ENCODE peak calls at places on chromosomes 11 and 22, in six cellular contexts. J is T-helper 9 cell, A is HL-60, K is fibroblast of pulmonary artery, X is HFFc6, G is left colon. P is an unnamed sample.
A peak's percentile ranks its signal among the peaks of the same experiment; 100 is the strongest.

GRCh38 chr22:35904332-35904692 is 124.3 kb downstream of the RBFOX2 start:
- DNase-seq in J (no peak), A (no peak), K (no peak), X (no peak), G (no peak), P (no peak)

GRCh38 chr11:109197656-109198055 is 224.3 kb upstream of the C11orf87 start:
- DNase-seq in J (no peak), A (peak; percentile 45), K (peak; percentile 32), X (peak; percentile 25), G (no peak), P (peak; percentile 42)

GRCh38 chr22:23683545-23683944 is 7.3 kb upstream of the RGL4 start:
- DNase-seq in J (no peak), A (no peak), K (no peak), X (no peak), G (no peak), P (no peak)

GRCh38 chr11:1959786-1960185 is 12.7 kb downstream of the MRPL23 start:
- DNase-seq in J (no peak), A (no peak), K (no peak), X (no peak), G (no peak), P (no peak)

GRCh38 chr22:49959782-49960158 is 802 bp upstream of the PIM3 start:
- DNase-seq in J (no peak), A (no peak), K (no peak), X (peak; percentile 36), G (peak; percentile 75), P (peak; percentile 38)

GRCh38 chr11:67271548-67272284 is 5.4 kb downstream of the GRK2 start:
- DNase-seq in J (peak; percentile 45), A (peak; percentile 93), K (no peak), X (no peak), G (peak; percentile 30), P (no peak)

GRCh38 chr11:117663826-117664225 is 133.2 kb downstream of the DSCAML1 start:
- DNase-seq in J (no peak), A (no peak), K (no peak), X (no peak), G (no peak), P (no peak)

GRCh38 chr22:35542157-35542971 is 1.7 kb downstream of the RASD2 start:
- DNase-seq in J (no peak), A (no peak), K (no peak), X (no peak), G (no peak), P (no peak)

GRCh38 chr11:62645934-62646824 is at the start of gene GANAB:
- DNase-seq in J (peak; percentile 98), A (peak; percentile 100), K (peak; percentile 97), X (peak; percentile 98), G (peak; percentile 99), P (peak; percentile 99)

GRCh38 chr22:50730013-50730891 is 7.8 kb upstream of the ACR start:
- DNase-seq in J (no peak), A (no peak), K (no peak), X (no peak), G (peak; percentile 12), P (no peak)

GRCh38 chr11:66639066-66639813 is 737 bp downstream of the RBM4 start:
- DNase-seq in J (no peak), A (peak; percentile 14), K (peak; percentile 59), X (peak; percentile 51), G (no peak), P (peak; percentile 40)

GRCh38 chr11:99814738-99815137 is 794.0 kb downstream of the CNTN5 start:
- DNase-seq in J (no peak), A (no peak), K (no peak), X (no peak), G (no peak), P (no peak)

GRCh38 chr11:131999084-131999483 is 628.7 kb downstream of the NTM start:
- DNase-seq in J (no peak), A (no peak), K (peak; percentile 55), X (peak; percentile 3), G (no peak), P (no peak)

GRCh38 chr11:19951558-19952083 is 208.7 kb downstream of the DBX1 start:
- DNase-seq in J (no peak), A (no peak), K (peak; percentile 78), X (peak; percentile 56), G (no peak), P (peak; percentile 65)

GRCh38 chr11:1131033-1131911 is 26.5 kb upstream of the MUC5AC start:
- DNase-seq in J (no peak), A (no peak), K (no peak), X (no peak), G (peak; percentile 12), P (no peak)

GRCh38 chr11:33869511-33870422 is 22.1 kb downstream of the LMO2 start:
- DNase-seq in J (no peak), A (peak; percentile 62), K (peak; percentile 53), X (no peak), G (no peak), P (peak; percentile 30)

GRCh38 chr11:12244156-12244555 is 133.2 kb upstream of the PARVA start:
- DNase-seq in J (no peak), A (no peak), K (no peak), X (no peak), G (no peak), P (no peak)

GRCh38 chr22:39641660-39642059 is 71.1 kb downstream of the CACNA1I start:
- DNase-seq in J (no peak), A (no peak), K (no peak), X (no peak), G (no peak), P (no peak)

GRCh38 chr11:126523441-126523840 is 168.0 kb downstream of the ST3GAL4 start:
- DNase-seq in J (no peak), A (no peak), K (no peak), X (no peak), G (no peak), P (no peak)

GRCh38 chr22:50435701-50436115 is 39.1 kb downstream of the SBF1 start:
- DNase-seq in J (no peak), A (no peak), K (no peak), X (no peak), G (no peak), P (no peak)

GRCh38 chr22:18996376-18996900 is 60.3 kb upstream of the PRODH start:
- DNase-seq in J (no peak), A (no peak), K (no peak), X (no peak), G (no peak), P (no peak)

GRCh38 chr11:96235725-96236124 is 107.3 kb downstream of the MAML2 start:
- DNase-seq in J (no peak), A (no peak), K (no peak), X (peak; percentile 41), G (no peak), P (peak; percentile 42)

GRCh38 chr22:43317252-43317651 is 25.9 kb downstream of the SCUBE1 start:
- DNase-seq in J (no peak), A (no peak), K (no peak), X (no peak), G (no peak), P (no peak)

GRCh38 chr11:130037058-130037457 is 32.6 kb upstream of the APLP2 start:
- DNase-seq in J (no peak), A (no peak), K (peak; percentile 91), X (peak; percentile 81), G (no peak), P (peak; percentile 66)

GRCh38 chr11:83941050-83941449 is 654.9 kb upstream of the CCDC90B start:
- DNase-seq in J (no peak), A (no peak), K (no peak), X (no peak), G (no peak), P (no peak)

GRCh38 chr11:86623041-86623621 is 49.3 kb downstream of the ME3 start:
- DNase-seq in J (no peak), A (no peak), K (no peak), X (no peak), G (no peak), P (no peak)

GRCh38 chr11:115916596-115916995 is 412.4 kb upstream of the CADM1 start:
- DNase-seq in J (no peak), A (no peak), K (no peak), X (no peak), G (no peak), P (no peak)

GRCh38 chr22:37138879-37139561 is 10.7 kb downstream of the IL2RB start:
- DNase-seq in J (no peak), A (no peak), K (no peak), X (peak; percentile 8), G (no peak), P (no peak)

GRCh38 chr22:39703890-39704658 is 133.5 kb downstream of the CACNA1I start:
- DNase-seq in J (no peak), A (no peak), K (peak; percentile 10), X (no peak), G (peak; percentile 35), P (no peak)

GRCh38 chr11:123384116-123384515 is 46.0 kb upstream of the GRAMD1B start:
- DNase-seq in J (no peak), A (no peak), K (no peak), X (no peak), G (no peak), P (no peak)

GRCh38 chr11:130511765-130512164 is 63.3 kb downstream of the ADAMTS15 start:
- DNase-seq in J (no peak), A (no peak), K (no peak), X (no peak), G (no peak), P (no peak)

GRCh38 chr22:43110927-43111623 is 525 bp downstream of the BIK start:
- DNase-seq in J (peak; percentile 32), A (no peak), K (no peak), X (no peak), G (peak; percentile 64), P (no peak)

GRCh38 chr11:79352304-79352703 is 88.5 kb downstream of the TENM4 start:
- DNase-seq in J (no peak), A (no peak), K (no peak), X (no peak), G (no peak), P (no peak)

GRCh38 chr22:40432167-40432566 is 61.8 kb downstream of the SGSM3 start:
- DNase-seq in J (no peak), A (peak; percentile 44), K (no peak), X (no peak), G (no peak), P (no peak)

GRCh38 chr22:19981171-19981960 is 35.3 kb downstream of the ARVCF start:
- DNase-seq in J (no peak), A (no peak), K (no peak), X (no peak), G (no peak), P (no peak)

GRCh38 chr11:826836-827145 is 928 bp upstream of the CRACR2B start:
- DNase-seq in J (no peak), A (no peak), K (no peak), X (no peak), G (no peak), P (no peak)